ENCODE peak calls at places on chromosome 20, in four cellular contexts. O is A549, E is K562, Y is HepG2. R is an unnamed sample.

GRCh38 chr20:48406462-48407235 is 421.1 kb downstream of the PREX1 start:
- DNase-seq in O (no peak), E (no peak), Y (no peak), R (no peak)

GRCh38 chr20:51341581-51341980 is 200.9 kb downstream of the NFATC2 start:
- DNase-seq in O (no peak), E (no peak), Y (no peak), R (no peak)

GRCh38 chr20:24147961-24148360 is 159.4 kb upstream of the GGTLC1 start:
- DNase-seq in O (no peak), E (no peak), Y (no peak), R (no peak)

GRCh38 chr20:45343445-45343866 is 4.8 kb downstream of the SDC4 start:
- DNase-seq in O (no peak), E (peak), Y (peak), R (no peak)

GRCh38 chr20:36908603-36909002 is 32.7 kb downstream of the TLDC2 start:
- DNase-seq in O (no peak), E (no peak), Y (no peak), R (peak)

GRCh38 chr20:63628246-63628975 is 1.5 kb upstream of the GMEB2 start:
- DNase-seq in O (peak), E (peak), Y (peak), R (peak)

GRCh38 chr20:50561379-50562078 is 51.3 kb downstream of the PTPN1 start:
- DNase-seq in O (peak), E (no peak), Y (no peak), R (no peak)

GRCh38 chr20:46057856-46058655 is 29.0 kb downstream of the SLC12A5 start:
- DNase-seq in O (no peak), E (no peak), Y (no peak), R (no peak)

GRCh38 chr20:52410182-52410647 is 218.6 kb upstream of the ZFP64 start:
- DNase-seq in O (no peak), E (no peak), Y (no peak), R (no peak)

GRCh38 chr20:16701296-16701695 is 28.5 kb upstream of the SNRPB2 start:
- DNase-seq in O (no peak), E (no peak), Y (peak), R (no peak)

GRCh38 chr20:8473459-8473858 is 341.4 kb downstream of the PLCB1 start:
- DNase-seq in O (no peak), E (no peak), Y (no peak), R (no peak)

GRCh38 chr20:48648482-48649051 is 179.2 kb downstream of the PREX1 start:
- DNase-seq in O (no peak), E (no peak), Y (no peak), R (no peak)

GRCh38 chr20:36784900-36785299 is 11.3 kb upstream of the DSN1 start:
- DNase-seq in O (no peak), E (no peak), Y (no peak), R (no peak)

GRCh38 chr20:53642196-53643030 is 48.8 kb upstream of the ZNF217 start:
- DNase-seq in O (peak), E (peak), Y (peak), R (no peak)

GRCh38 chr20:50572922-50573777 is 63.0 kb downstream of the PTPN1 start:
- DNase-seq in O (no peak), E (no peak), Y (no peak), R (no peak)

GRCh38 chr20:35454881-35455609 is at the start of gene CEP250:
- DNase-seq in O (peak), E (peak), Y (peak), R (peak)

GRCh38 chr20:32052090-32052791 is at the start of gene HCK:
- DNase-seq in O (peak), E (no peak), Y (no peak), R (no peak)

GRCh38 chr20:15842872-15843271 is 730.4 kb downstream of the KIF16B start:
- DNase-seq in O (no peak), E (no peak), Y (no peak), R (no peak)

GRCh38 chr20:51195419-51195901 is 172.6 kb upstream of the KCNG1 start:
- DNase-seq in O (no peak), E (no peak), Y (no peak), R (no peak)

GRCh38 chr20:62952373-62953166 is at the start of gene SLC17A9:
- DNase-seq in O (no peak), E (no peak), Y (peak), R (peak)

GRCh38 chr20:4573564-4574355 is 147.9 kb upstream of the PRND start:
- DNase-seq in O (peak), E (no peak), Y (no peak), R (no peak)
- TF ChIP-seq POLR2AphosphoS2 in O (no peak), E (no peak), Y (no peak), R (no peak)

DNA sequence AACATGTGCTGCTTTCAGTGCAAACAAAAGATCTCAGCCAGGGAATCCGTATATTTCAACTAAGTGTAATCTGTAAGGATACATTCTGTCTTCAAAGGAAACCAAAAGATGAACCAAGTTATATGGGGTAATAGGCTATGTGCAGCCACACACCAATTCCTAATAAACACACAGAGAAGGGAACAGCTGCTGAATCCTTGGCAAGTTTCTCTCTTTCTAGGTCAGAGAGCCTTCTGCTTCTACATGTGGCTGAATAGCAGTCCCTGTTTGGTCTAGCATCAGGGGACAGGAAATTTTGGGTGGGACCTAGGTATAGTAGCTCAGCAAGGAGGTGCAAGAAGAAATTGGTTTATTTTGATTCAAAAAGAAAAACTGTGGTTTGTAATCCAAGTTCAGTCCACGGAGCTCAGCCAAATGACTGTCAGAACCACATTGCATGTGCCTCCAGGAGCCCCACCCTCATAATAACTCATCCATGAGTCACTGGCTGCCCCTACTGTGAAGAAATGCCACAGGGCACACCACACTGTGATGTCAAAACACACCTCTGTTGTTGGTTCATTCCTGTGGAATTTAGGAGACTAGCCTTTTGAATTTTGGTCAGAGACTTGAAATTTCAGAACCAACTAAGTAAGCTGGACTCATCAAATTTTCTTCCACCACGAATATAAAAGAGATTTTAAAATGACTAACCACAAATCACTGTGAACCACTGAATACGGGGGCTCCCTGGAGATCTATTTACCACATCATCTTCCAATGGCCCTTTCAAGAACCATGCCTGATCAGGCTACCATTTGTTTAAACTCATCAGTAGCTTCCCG is 21.1 kb downstream of the SPTLC3 start:
- DNase-seq in O (peak), E (no peak), Y (peak), R (no peak)
- TF ChIP-seq POLR2AphosphoS2 in O (no peak), E (no peak), Y (no peak), R (no peak)

GRCh38 chr20:5890773-5891441 is 59.4 kb downstream of the TRMT6 start:
- DNase-seq in O (no peak), E (no peak), Y (no peak), R (no peak)

GRCh38 chr20:5886788-5887187 is 63.5 kb downstream of the TRMT6 start:
- DNase-seq in O (no peak), E (no peak), Y (no peak), R (no peak)

GRCh38 chr20:5887386-5887785 is 62.9 kb downstream of the TRMT6 start:
- DNase-seq in O (no peak), E (no peak), Y (no peak), R (no peak)

GRCh38 chr20:5885866-5886265 is 64.5 kb downstream of the TRMT6 start:
- DNase-seq in O (no peak), E (no peak), Y (no peak), R (no peak)

GRCh38 chr20:5888051-5888450 is 62.3 kb downstream of the TRMT6 start:
- DNase-seq in O (no peak), E (no peak), Y (no peak), R (no peak)
- TF ChIP-seq POLR2AphosphoS2 in O (no peak), E (no peak), Y (no peak), R (no peak)

DNA sequence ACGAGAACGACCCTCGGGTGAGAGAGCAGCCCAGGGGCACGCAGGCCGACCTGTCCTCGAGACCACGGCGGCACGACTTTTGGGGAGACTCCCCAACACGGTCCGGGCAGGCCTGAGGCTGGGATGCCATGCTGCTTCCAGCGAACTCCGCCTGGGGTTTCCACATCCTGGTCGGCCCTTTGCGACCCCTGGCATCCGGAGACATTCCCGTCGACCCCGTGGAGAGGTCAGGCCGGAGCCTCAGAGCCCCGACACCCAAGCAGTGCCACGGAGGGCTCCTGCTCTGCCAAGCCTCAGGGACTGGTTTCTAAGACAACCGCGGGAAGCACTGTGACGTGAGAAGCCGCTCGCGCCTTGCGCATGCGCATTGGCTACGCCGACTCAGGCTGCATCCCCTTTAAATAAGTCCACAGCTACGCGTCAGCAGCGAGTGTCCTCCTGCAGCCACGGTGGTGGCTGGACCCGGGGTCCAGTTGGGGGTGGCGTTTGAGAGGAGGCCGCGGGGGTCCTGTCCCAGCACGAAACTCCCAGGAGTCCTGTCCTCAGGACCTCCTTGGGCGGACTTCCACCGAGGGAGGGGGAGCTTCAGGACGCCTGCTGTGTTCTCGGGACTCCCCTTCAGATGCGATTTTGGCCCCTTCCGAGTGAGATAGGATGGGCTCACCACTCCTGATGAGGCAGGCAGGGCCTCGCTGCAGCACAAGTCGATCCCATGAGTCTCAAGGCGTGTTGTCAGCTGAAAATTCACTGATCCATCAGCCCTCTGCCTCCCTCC is 1089.3 kb upstream of the DEFB115 start:
- DNase-seq in O (no peak), E (no peak), Y (no peak), R (no peak)
- TF ChIP-seq POLR2AphosphoS2 in O (no peak), E (no peak), Y (no peak), R (no peak)

GRCh38 chr20:610130-611046 is at the start of gene TCF15:
- DNase-seq in O (no peak), E (peak), Y (no peak), R (no peak)
- TF ChIP-seq POLR2AphosphoS2 in O (no peak), E (no peak), Y (no peak), R (no peak)

R was measured in GM12878.